ENCODE peak calls at places on chromosomes 7 and 10, in eight cellular contexts. H is AG20443, L is neural crest cell, J is IMR-90, F is mucosa of descending colon, O is choroid plexus epithelial cell, B is T-cell, W is H54. P is an unnamed sample.

GRCh38 chr7:74216361-74216761 is 6.6 kb downstream of the LAT2 start:
- DNase-seq in H (no peak), L (no peak), J (no peak), F (no peak), O (no peak), B (no peak), W (no peak), P (no peak)

GRCh38 chr10:47137311-47137851 is 162.6 kb upstream of the GDF10 start:
- DNase-seq in H (peak), L (no peak), J (peak), F (no peak), O (peak), B (no peak), W (peak), P (no peak)

GRCh38 chr7:106175507-106175906 is 63.4 kb upstream of the SYPL1 start:
- DNase-seq in H (no peak), L (no peak), J (no peak), F (no peak), O (no peak), B (no peak), W (no peak), P (no peak)

GRCh38 chr10:94989192-94989591 is 50.7 kb downstream of the CYP2C9 start:
- DNase-seq in H (no peak), L (no peak), J (no peak), F (no peak), O (no peak), B (no peak), W (no peak), P (no peak)

GRCh38 chr10:25753776-25754175 is 180.3 kb upstream of the MYO3A start:
- DNase-seq in H (no peak), L (no peak), J (no peak), F (no peak), O (peak), B (no peak), W (no peak), P (peak)

GRCh38 chr7:130273081-130273699 is 6.5 kb downstream of the CPA2 start:
- DNase-seq in H (no peak), L (peak), J (peak), F (no peak), O (peak), B (no peak), W (no peak), P (peak)

GRCh38 chr7:85186521-85187241 is at the start of gene SEMA3D:
- DNase-seq in H (peak), L (peak), J (peak), F (peak), O (peak), B (peak), W (peak), P (peak)

GRCh38 chr7:158082761-158083160 is 504.9 kb downstream of the PTPRN2 start:
- DNase-seq in H (no peak), L (no peak), J (no peak), F (no peak), O (no peak), B (no peak), W (no peak), P (no peak)

GRCh38 chr7:69060516-69060915 is 537.8 kb upstream of the AUTS2 start:
- DNase-seq in H (no peak), L (no peak), J (no peak), F (no peak), O (no peak), B (no peak), W (no peak), P (no peak)

GRCh38 chr10:120087109-120087508 is 194.6 kb downstream of the SEC23IP start:
- DNase-seq in H (no peak), L (no peak), J (no peak), F (no peak), O (no peak), B (no peak), W (no peak), P (no peak)

GRCh38 chr10:118721005-118721876 is 33.5 kb downstream of the CACUL1 start:
- DNase-seq in H (peak), L (peak), J (peak), F (no peak), O (peak), B (peak), W (peak), P (peak)

GRCh38 chr7:106462365-106462859 is 177.6 kb upstream of the NAMPT start:
- DNase-seq in H (peak), L (peak), J (peak), F (no peak), O (peak), B (no peak), W (no peak), P (no peak)